ENCODE peak calls at places on chromosomes 6 and 20, in five cellular contexts. B is NCI-H1930, E is suprapubic skin, K is caudate nucleus, Q is kidney epithelial cell. W is an unnamed sample.

GRCh38 chr20:40633123-40633850 is 55.7 kb downstream of the MAFB start:
- DNase-seq in E (peak), Q (no peak), K (no peak), B (no peak), W (no peak)

GRCh38 chr6:14452567-14453527 is 335.3 kb downstream of the CD83 start:
- DNase-seq in K (no peak), Q (no peak), E (no peak), B (no peak), W (no peak)

GRCh38 chr6:47308674-47309325 is 905 bp downstream of the TNFRSF21 start:
- DNase-seq in E (no peak), Q (no peak), B (no peak), K (peak), W (peak)

GRCh38 chr6:141403827-141404226 is 728.9 kb upstream of the GJE1 start:
- DNase-seq in E (no peak), K (no peak), Q (no peak), B (no peak), W (no peak)

GRCh38 chr6:166786704-166787293 is 159.7 kb upstream of the RPS6KA2 start:
- DNase-seq in Q (peak), B (peak), E (no peak), K (no peak), W (peak)

GRCh38 chr20:37938181-37938775 is 35.4 kb downstream of the VSTM2L start:
- DNase-seq in E (peak), Q (no peak), B (no peak), K (no peak), W (no peak)

GRCh38 chr20:17612287-17612974 is 42.6 kb downstream of the DSTN start:
- DNase-seq in K (no peak), E (no peak), Q (no peak), B (no peak), W (no peak)

GRCh38 chr20:1362484-1362883 is 30.4 kb downstream of the FKBP1A start:
- DNase-seq in Q (no peak), K (no peak), E (no peak), B (no peak), W (no peak)

W was measured in WERI-Rb-1.